ENCODE peak calls at places on chromosomes 7 and 10, in eight cellular contexts. U is cardiac muscle cell; I is A549; H is prostate gland; V is kidney; J is PC-3; G is CD8-positive, alpha-beta T cell; T is astrocyte. R is an unnamed sample.

GRCh38 chr7:65923321-65923720 is 50.4 kb downstream of the VKORC1L1 start:
- DNase-seq in U (no peak), I (no peak), H (no peak), V (no peak), J (no peak), G (no peak), T (no peak), R (no peak)

GRCh38 chr7:29884399-29885272 is 78.3 kb downstream of the WIPF3 start:
- DNase-seq in U (no peak), I (no peak), H (peak; percentile 61), V (no peak), J (peak; percentile 70), G (no peak), T (no peak), R (no peak)

GRCh38 chr10:119090968-119091367 is 10.4 kb upstream of the EIF3A start:
- DNase-seq in U (peak; percentile 22), I (no peak), H (no peak), V (no peak), J (peak; percentile 91), G (peak; percentile 12), T (peak; percentile 84), R (no peak)

GRCh38 chr10:116038259-116038658 is 234.7 kb downstream of the GFRA1 start:
- DNase-seq in U (peak; percentile 42), I (no peak), H (peak; percentile 78), V (no peak), J (no peak), G (no peak), T (peak; percentile 34), R (no peak)

GRCh38 chr10:118531105-118531851 is 64.2 kb downstream of the PRLHR start:
- DNase-seq in U (no peak), I (no peak), H (no peak), V (no peak), J (no peak), G (no peak), T (no peak), R (no peak)

GRCh38 chr10:78787095-78787494 is 281.7 kb upstream of the ZMIZ1 start:
- DNase-seq in U (peak; percentile 44), I (no peak), H (no peak), V (no peak), J (peak; percentile 62), G (no peak), T (no peak), R (no peak)

GRCh38 chr7:142880886-142881505 is 4.5 kb downstream of the TRPV6 start:
- DNase-seq in U (peak; percentile 44), I (peak; percentile 56), H (no peak), V (no peak), J (peak; percentile 68), G (peak; percentile 14), T (no peak), R (no peak)

GRCh38 chr10:11017575-11018425 is at the start of gene CELF2:
- DNase-seq in U (peak; percentile 22), I (no peak), H (peak; percentile 45), V (peak; percentile 86), J (no peak), G (no peak), T (peak; percentile 10), R (no peak)

GRCh38 chr7:73738220-73738611 is 386 bp downstream of the ABHD11 start:
- DNase-seq in U (peak; percentile 66), I (peak; percentile 74), H (peak; percentile 60), V (no peak), J (peak; percentile 49), G (peak; percentile 24), T (peak; percentile 17), R (no peak)

GRCh38 chr10:74117738-74118137 is 32.9 kb downstream of the AP3M1 start:
- DNase-seq in U (no peak), I (no peak), H (no peak), V (no peak), J (no peak), G (no peak), T (no peak), R (no peak)

GRCh38 chr7:155754165-155754564 is 58.1 kb downstream of the SHH start:
- DNase-seq in U (no peak), I (no peak), H (no peak), V (no peak), J (no peak), G (no peak), T (no peak), R (no peak)

GRCh38 chr7:142771353-142771723 is 568 bp downstream of the PRSS2 start:
- DNase-seq in U (no peak), I (no peak), H (no peak), V (no peak), J (peak; percentile 25), G (no peak), T (no peak), R (no peak)

GRCh38 chr10:13054844-13055243 is 45.1 kb upstream of the OPTN start:
- DNase-seq in U (no peak), I (no peak), H (no peak), V (no peak), J (no peak), G (no peak), T (no peak), R (no peak)

DNA sequence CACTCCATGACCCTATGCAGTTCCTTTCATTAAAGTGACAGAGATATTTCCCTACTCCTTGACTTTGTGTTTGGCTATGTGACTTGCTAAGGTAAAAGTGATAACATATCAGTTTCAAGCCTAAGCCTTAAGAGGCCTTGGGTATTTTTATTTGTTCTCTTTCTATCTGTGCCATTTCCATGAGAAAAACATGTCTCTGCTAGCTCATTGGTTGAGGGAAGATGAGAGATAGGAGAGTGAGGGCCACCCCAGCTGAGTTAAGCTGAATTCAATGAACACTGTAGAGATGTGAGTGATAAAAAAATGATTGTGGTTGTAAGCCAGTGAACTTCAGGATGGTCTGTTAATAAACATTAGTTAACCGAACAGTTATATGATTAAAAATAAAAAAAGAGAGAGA is 13.4 kb downstream of the TASOR2 start:
- DNase-seq in U (no peak), I (no peak), H (no peak), V (no peak), J (no peak), G (no peak), T (no peak), R (no peak)
- H3K4me1 ChIP-seq in U (peaks cover 28% of the 10 kb centered on the region), I (peaks cover 9% of the 10 kb centered on the region), H (no peaks in the 10 kb centered on the region), V (peaks cover 3% of the 10 kb centered on the region), J (no peaks in the 10 kb centered on the region), G (peaks cover 38% of the 10 kb centered on the region), T (peaks cover 2% of the 10 kb centered on the region), R (no peaks in the 10 kb centered on the region)

DNA sequence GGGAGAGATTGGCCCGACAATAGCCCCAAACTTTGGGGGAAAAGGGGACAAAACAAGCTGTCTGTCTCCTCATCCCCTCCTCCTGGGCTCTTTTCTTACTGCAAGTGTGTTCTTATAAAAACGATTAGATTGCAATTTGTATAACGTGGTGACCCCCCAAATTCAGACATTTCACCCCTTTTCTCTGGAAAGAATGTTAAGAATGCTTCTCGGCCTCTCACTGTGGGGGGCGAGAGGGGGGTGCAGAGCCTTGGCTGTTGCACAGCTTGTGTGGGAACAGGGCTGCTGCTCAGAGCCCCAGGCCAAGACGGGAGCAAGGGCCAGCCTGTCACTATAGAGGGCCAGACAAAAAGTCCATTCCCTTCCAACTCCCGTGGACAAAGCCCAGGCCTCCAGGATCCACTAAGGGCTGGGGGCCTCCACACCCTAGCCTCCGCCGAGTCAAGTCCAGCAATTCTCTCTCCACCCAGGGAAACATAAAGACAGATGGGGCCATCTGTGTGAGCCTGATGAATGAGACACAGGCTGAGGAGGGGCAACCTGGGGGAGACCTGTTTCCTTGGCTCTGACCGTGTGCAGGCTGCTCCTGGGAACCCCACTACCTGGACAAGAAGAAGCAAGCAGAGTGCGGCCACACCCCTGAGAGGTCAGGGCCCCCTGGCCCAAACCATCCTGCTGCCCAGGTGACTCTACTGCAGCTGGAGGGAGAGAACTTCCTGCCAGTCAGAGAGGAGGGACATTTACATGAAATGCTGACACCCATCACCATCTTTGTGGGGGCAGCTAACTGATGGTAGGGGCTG is 27.0 kb downstream of the DPCD start:
- DNase-seq in U (no peak), I (no peak), H (no peak), V (peak; percentile 41), J (no peak), G (no peak), T (no peak), R (no peak)
- TF ChIP-seq CTCF in U (no peak), I (no peak), H (no peak), V (no peak), J (no peak), G (no peak), T (no peak), R (no peak)

GRCh38 chr7:121793716-121794115 is 79.2 kb upstream of the PTPRZ1 start:
- DNase-seq in U (no peak), I (no peak), H (no peak), V (no peak), J (no peak), G (no peak), T (peak; percentile 10), R (no peak)
- H3K4me1 ChIP-seq in U (no peaks in the 10 kb centered on the region), I (no peaks in the 10 kb centered on the region), H (no peaks in the 10 kb centered on the region), V (no peaks in the 10 kb centered on the region), J (no peaks in the 10 kb centered on the region), G (no peaks in the 10 kb centered on the region), T (no peaks in the 10 kb centered on the region), R (peaks cover 12% of the 10 kb centered on the region)

GRCh38 chr10:34814228-34815173 is 595 bp downstream of the PARD3 start:
- DNase-seq in U (peak; percentile 44), I (peak; percentile 59), H (peak; percentile 40), V (peak; percentile 82), J (peak; percentile 72), G (no peak), T (no peak), R (no peak)
- TF ChIP-seq CTCF in U (peak; percentile 4), I (peak; percentile 38), H (no peak), V (no peak), J (no peak), G (no peak), T (no peak), R (no peak)

DNA sequence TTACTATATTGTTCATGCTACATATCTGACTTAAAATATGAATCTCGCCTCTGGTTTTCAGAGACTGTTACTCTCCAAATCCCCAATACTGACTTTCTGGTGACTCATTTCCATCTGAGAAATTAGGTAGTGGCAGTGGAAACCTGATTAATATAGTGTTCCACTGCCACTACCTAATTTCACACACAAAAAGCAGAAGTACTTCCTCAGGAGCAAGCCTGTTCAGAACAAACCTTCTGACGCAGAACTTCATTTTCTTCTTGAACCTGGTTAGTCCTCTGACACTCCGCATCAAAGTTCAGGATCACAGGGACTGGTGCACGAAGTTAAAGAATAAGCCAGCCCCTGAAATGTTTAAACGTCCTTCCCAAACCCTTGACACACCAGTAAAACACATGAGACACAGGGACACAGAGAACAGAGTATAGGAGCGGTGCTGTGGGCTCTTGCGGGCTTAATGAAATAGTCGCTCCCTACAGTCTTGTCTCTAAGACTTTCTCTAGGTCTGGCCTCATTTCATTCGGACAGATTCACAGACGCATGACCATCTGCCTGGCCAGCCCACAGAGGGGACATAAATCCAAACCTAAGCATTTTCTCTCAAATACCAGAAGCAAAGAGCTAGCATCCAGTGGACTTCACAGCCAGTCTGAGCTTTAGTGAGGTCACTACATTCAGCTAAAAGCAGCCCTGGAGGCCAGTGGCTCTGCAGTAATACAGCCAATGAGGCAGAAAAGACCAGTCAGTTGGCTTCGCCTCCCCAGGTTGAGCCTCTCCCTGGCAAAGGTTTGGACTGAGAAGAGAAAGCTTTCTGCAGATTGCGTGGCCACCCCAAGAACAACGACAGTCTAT is 4.2 kb downstream of the WDR91 start:
- DNase-seq in U (no peak), I (no peak), H (no peak), V (peak; percentile 29), J (no peak), G (no peak), T (no peak), R (no peak)
- H3K4me1 ChIP-seq in U (peaks cover 26% of the 10 kb centered on the region), I (peaks cover 8% of the 10 kb centered on the region), H (no peaks in the 10 kb centered on the region), V (peaks cover 45% of the 10 kb centered on the region), J (peaks cover 8% of the 10 kb centered on the region), G (peaks cover 24% of the 10 kb centered on the region), T (peaks cover 29% of the 10 kb centered on the region), R (peaks cover 23% of the 10 kb centered on the region)